ENCODE peak calls at places on chromosomes 12 and 14, in eight cellular contexts. One of them, this sample, is unnamed.

GRCh38 chr12:122403115-122403770 is 19.2 kb downstream of the CLIP1 start:
- DNase-seq in memory B cell: no peak
- DNase-seq in AG10803: no peak
- DNase-seq in Panc1: no peak
- DNase-seq in foreskin fibroblast: no peak
- DNase-seq in type B pancreatic cell: no peak
- DNase-seq in iris pigment epithelial cell: no peak
- DNase-seq in stimulated activated CD4-positive, alpha-beta T cell treated with anti-CD3 and anti-CD28 coated beads, Interleukin-15, amount 100 ng/mL, for 1 hour: no peak
- DNase-seq in this sample: no peak

GRCh38 chr12:94649349-94650142 is 811 bp downstream of the TMCC3 start:
- DNase-seq in memory B cell: peak; percentile 51
- DNase-seq in AG10803: peak; percentile 12
- DNase-seq in Panc1: no peak
- DNase-seq in foreskin fibroblast: peak; percentile 36
- DNase-seq in type B pancreatic cell: peak; percentile 79
- DNase-seq in iris pigment epithelial cell: peak; percentile 56
- DNase-seq in stimulated activated CD4-positive, alpha-beta T cell treated with anti-CD3 and anti-CD28 coated beads, Interleukin-15, amount 100 ng/mL, for 1 hour: peak; percentile 20
- DNase-seq in this sample: peak; percentile 4

GRCh38 chr12:113130457-113131135 is 5.0 kb downstream of the RASAL1 start:
- DNase-seq in memory B cell: peak; percentile 41
- DNase-seq in AG10803: no peak
- DNase-seq in Panc1: no peak
- DNase-seq in foreskin fibroblast: no peak
- DNase-seq in type B pancreatic cell: no peak
- DNase-seq in iris pigment epithelial cell: no peak
- DNase-seq in stimulated activated CD4-positive, alpha-beta T cell treated with anti-CD3 and anti-CD28 coated beads, Interleukin-15, amount 100 ng/mL, for 1 hour: no peak
- DNase-seq in this sample: no peak

GRCh38 chr14:59055439-59056045 is 132.9 kb upstream of the DAAM1 start:
- DNase-seq in memory B cell: peak; percentile 4
- DNase-seq in AG10803: peak; percentile 70
- DNase-seq in Panc1: peak; percentile 24
- DNase-seq in foreskin fibroblast: peak; percentile 48
- DNase-seq in type B pancreatic cell: no peak
- DNase-seq in iris pigment epithelial cell: peak; percentile 63
- DNase-seq in stimulated activated CD4-positive, alpha-beta T cell treated with anti-CD3 and anti-CD28 coated beads, Interleukin-15, amount 100 ng/mL, for 1 hour: no peak
- DNase-seq in this sample: peak; percentile 72

GRCh38 chr12:50985322-50985721 is 33.0 kb downstream of the HIGD1C start:
- DNase-seq in memory B cell: no peak
- DNase-seq in AG10803: peak; percentile 78
- DNase-seq in Panc1: peak; percentile 47
- DNase-seq in foreskin fibroblast: peak; percentile 76
- DNase-seq in type B pancreatic cell: no peak
- DNase-seq in iris pigment epithelial cell: peak; percentile 77
- DNase-seq in stimulated activated CD4-positive, alpha-beta T cell treated with anti-CD3 and anti-CD28 coated beads, Interleukin-15, amount 100 ng/mL, for 1 hour: no peak
- DNase-seq in this sample: peak; percentile 74

GRCh38 chr14:92783813-92784431 is 10.2 kb upstream of the GOLGA5 start:
- DNase-seq in memory B cell: peak; percentile 55
- DNase-seq in AG10803: peak; percentile 68
- DNase-seq in Panc1: peak; percentile 60
- DNase-seq in foreskin fibroblast: peak; percentile 40
- DNase-seq in type B pancreatic cell: no peak
- DNase-seq in iris pigment epithelial cell: peak; percentile 71
- DNase-seq in stimulated activated CD4-positive, alpha-beta T cell treated with anti-CD3 and anti-CD28 coated beads, Interleukin-15, amount 100 ng/mL, for 1 hour: no peak
- DNase-seq in this sample: peak; percentile 75

GRCh38 chr14:93717222-93717967 is 70.9 kb downstream of the PRIMA1 start:
- DNase-seq in memory B cell: no peak
- DNase-seq in AG10803: no peak
- DNase-seq in Panc1: no peak
- DNase-seq in foreskin fibroblast: no peak
- DNase-seq in type B pancreatic cell: no peak
- DNase-seq in iris pigment epithelial cell: no peak
- DNase-seq in stimulated activated CD4-positive, alpha-beta T cell treated with anti-CD3 and anti-CD28 coated beads, Interleukin-15, amount 100 ng/mL, for 1 hour: no peak
- DNase-seq in this sample: no peak

GRCh38 chr12:55997535-55997859 is 421 bp downstream of the SUOX start:
- DNase-seq in memory B cell: no peak
- DNase-seq in AG10803: no peak
- DNase-seq in Panc1: no peak
- DNase-seq in foreskin fibroblast: no peak
- DNase-seq in type B pancreatic cell: no peak
- DNase-seq in iris pigment epithelial cell: no peak
- DNase-seq in stimulated activated CD4-positive, alpha-beta T cell treated with anti-CD3 and anti-CD28 coated beads, Interleukin-15, amount 100 ng/mL, for 1 hour: no peak
- DNase-seq in this sample: no peak

GRCh38 chr14:66315548-66315947 is 170.6 kb upstream of the CCDC196 start:
- DNase-seq in memory B cell: no peak
- DNase-seq in AG10803: no peak
- DNase-seq in Panc1: no peak
- DNase-seq in foreskin fibroblast: no peak
- DNase-seq in type B pancreatic cell: no peak
- DNase-seq in iris pigment epithelial cell: no peak
- DNase-seq in stimulated activated CD4-positive, alpha-beta T cell treated with anti-CD3 and anti-CD28 coated beads, Interleukin-15, amount 100 ng/mL, for 1 hour: no peak
- DNase-seq in this sample: no peak

GRCh38 chr12:3113671-3114070 is 36.5 kb downstream of the TSPAN9 start:
- DNase-seq in memory B cell: no peak
- DNase-seq in AG10803: no peak
- DNase-seq in Panc1: no peak
- DNase-seq in foreskin fibroblast: no peak
- DNase-seq in type B pancreatic cell: no peak
- DNase-seq in iris pigment epithelial cell: no peak
- DNase-seq in stimulated activated CD4-positive, alpha-beta T cell treated with anti-CD3 and anti-CD28 coated beads, Interleukin-15, amount 100 ng/mL, for 1 hour: no peak
- DNase-seq in this sample: no peak

GRCh38 chr12:110278137-110278536 is 2.9 kb upstream of the ATP2A2 start:
- DNase-seq in memory B cell: no peak
- DNase-seq in AG10803: no peak
- DNase-seq in Panc1: no peak
- DNase-seq in foreskin fibroblast: no peak
- DNase-seq in type B pancreatic cell: no peak
- DNase-seq in iris pigment epithelial cell: no peak
- DNase-seq in stimulated activated CD4-positive, alpha-beta T cell treated with anti-CD3 and anti-CD28 coated beads, Interleukin-15, amount 100 ng/mL, for 1 hour: no peak
- DNase-seq in this sample: no peak

GRCh38 chr14:57760891-57761290 is 105.0 kb downstream of the SLC35F4 start:
- DNase-seq in memory B cell: no peak
- DNase-seq in AG10803: no peak
- DNase-seq in Panc1: no peak
- DNase-seq in foreskin fibroblast: no peak
- DNase-seq in type B pancreatic cell: no peak
- DNase-seq in iris pigment epithelial cell: no peak
- DNase-seq in stimulated activated CD4-positive, alpha-beta T cell treated with anti-CD3 and anti-CD28 coated beads, Interleukin-15, amount 100 ng/mL, for 1 hour: no peak
- DNase-seq in this sample: no peak

GRCh38 chr12:116528067-116528466 is 31.1 kb upstream of the MAP1LC3B2 start:
- DNase-seq in memory B cell: no peak
- DNase-seq in AG10803: peak; percentile 74
- DNase-seq in Panc1: no peak
- DNase-seq in foreskin fibroblast: peak; percentile 65
- DNase-seq in type B pancreatic cell: no peak
- DNase-seq in iris pigment epithelial cell: peak; percentile 82
- DNase-seq in stimulated activated CD4-positive, alpha-beta T cell treated with anti-CD3 and anti-CD28 coated beads, Interleukin-15, amount 100 ng/mL, for 1 hour: no peak
- DNase-seq in this sample: peak; percentile 56

This sample was measured in IMR-90.